ENCODE peak calls at places on chromosome 18, in four cellular contexts. One of them, this sample, is unnamed.

GRCh38 chr18:54946149-54946581 is 13.1 kb downstream of the CCDC68 start:
- DNase-seq in ACHN: peak
- DNase-seq in head of caudate nucleus: no peak
- DNase-seq in HT-29: peak
- DNase-seq in this sample: peak

GRCh38 chr18:45783097-45784075 is 42.1 kb upstream of the SIGLEC15 start:
- DNase-seq in ACHN: peak
- DNase-seq in head of caudate nucleus: no peak
- DNase-seq in HT-29: no peak
- DNase-seq in this sample: no peak

GRCh38 chr18:23784811-23785245 is 95.6 kb downstream of the LAMA3 start:
- DNase-seq in ACHN: peak
- DNase-seq in head of caudate nucleus: no peak
- DNase-seq in HT-29: no peak
- DNase-seq in this sample: peak

GRCh38 chr18:28723506-28723905 is 546.6 kb upstream of the CDH2 start:
- DNase-seq in ACHN: no peak
- DNase-seq in head of caudate nucleus: no peak
- DNase-seq in HT-29: no peak
- DNase-seq in this sample: no peak

GRCh38 chr18:45677408-45677807 is 46.6 kb upstream of the SLC14A1 start:
- DNase-seq in ACHN: no peak
- DNase-seq in head of caudate nucleus: no peak
- DNase-seq in HT-29: no peak
- DNase-seq in this sample: no peak

GRCh38 chr18:70334728-70335329 is 46.0 kb downstream of the SOCS6 start:
- DNase-seq in ACHN: no peak
- DNase-seq in head of caudate nucleus: no peak
- DNase-seq in HT-29: no peak
- DNase-seq in this sample: no peak

GRCh38 chr18:47512056-47512455 is 260.6 kb upstream of the SKOR2 start:
- DNase-seq in ACHN: no peak
- DNase-seq in head of caudate nucleus: no peak
- DNase-seq in HT-29: no peak
- DNase-seq in this sample: no peak

GRCh38 chr18:68764016-68764415 is 33.9 kb upstream of the CCDC102B start:
- DNase-seq in ACHN: no peak
- DNase-seq in head of caudate nucleus: no peak
- DNase-seq in HT-29: no peak
- DNase-seq in this sample: no peak

GRCh38 chr18:78902795-78903435 is 76.7 kb upstream of the SALL3 start:
- DNase-seq in ACHN: no peak
- DNase-seq in head of caudate nucleus: no peak
- DNase-seq in HT-29: no peak
- DNase-seq in this sample: no peak

GRCh38 chr18:8375269-8375668 is 234.0 kb upstream of the RAB12 start:
- DNase-seq in ACHN: no peak
- DNase-seq in head of caudate nucleus: no peak
- DNase-seq in HT-29: no peak
- DNase-seq in this sample: no peak

GRCh38 chr18:45958730-45959129 is 8.4 kb downstream of the EPG5 start:
- DNase-seq in ACHN: peak
- DNase-seq in head of caudate nucleus: no peak
- DNase-seq in HT-29: no peak
- DNase-seq in this sample: no peak

GRCh38 chr18:22778996-22779395 is 154.1 kb upstream of the RBBP8 start:
- DNase-seq in ACHN: no peak
- DNase-seq in head of caudate nucleus: no peak
- DNase-seq in HT-29: peak
- DNase-seq in this sample: no peak

GRCh38 chr18:45282101-45282812 is 333.0 kb upstream of the SLC14A2 start:
- DNase-seq in ACHN: no peak
- DNase-seq in head of caudate nucleus: no peak
- DNase-seq in HT-29: no peak
- DNase-seq in this sample: no peak

GRCh38 chr18:77056399-77057015 is 76.1 kb downstream of the MBP start:
- DNase-seq in ACHN: no peak
- DNase-seq in head of caudate nucleus: no peak
- DNase-seq in HT-29: no peak
- DNase-seq in this sample: no peak

GRCh38 chr18:14930076-14930475 is 182.1 kb downstream of the ANKRD30B start:
- DNase-seq in ACHN: no peak
- DNase-seq in head of caudate nucleus: no peak
- DNase-seq in HT-29: no peak
- DNase-seq in this sample: no peak

GRCh38 chr18:23207994-23208393 is 72.7 kb downstream of the CABLES1 start:
- DNase-seq in ACHN: no peak
- DNase-seq in head of caudate nucleus: no peak
- DNase-seq in HT-29: no peak
- DNase-seq in this sample: no peak

GRCh38 chr18:79399275-79400081 is 3.7 kb downstream of the NFATC1 start:
- DNase-seq in ACHN: no peak
- DNase-seq in head of caudate nucleus: no peak
- DNase-seq in HT-29: no peak
- DNase-seq in this sample: peak

GRCh38 chr18:77346446-77346845 is 96.8 kb downstream of the GALR1 start:
- DNase-seq in ACHN: no peak
- DNase-seq in head of caudate nucleus: no peak
- DNase-seq in HT-29: no peak
- DNase-seq in this sample: no peak

GRCh38 chr18:48629730-48630324 is 91.0 kb downstream of the CTIF start:
- DNase-seq in ACHN: peak
- DNase-seq in head of caudate nucleus: no peak
- DNase-seq in HT-29: no peak
- DNase-seq in this sample: peak

GRCh38 chr18:59823611-59824195 is 76.1 kb upstream of the PMAIP1 start:
- DNase-seq in ACHN: peak
- DNase-seq in head of caudate nucleus: peak
- DNase-seq in HT-29: peak
- DNase-seq in this sample: peak

GRCh38 chr18:75350440-75350839 is 77.1 kb downstream of the SMIM21 start:
- DNase-seq in ACHN: no peak
- DNase-seq in head of caudate nucleus: no peak
- DNase-seq in HT-29: no peak
- DNase-seq in this sample: no peak

GRCh38 chr18:43893001-43893637 is 615.8 kb upstream of the SYT4 start:
- DNase-seq in ACHN: peak
- DNase-seq in head of caudate nucleus: no peak
- DNase-seq in HT-29: no peak
- DNase-seq in this sample: peak

GRCh38 chr18:29874519-29875098 is 1167.9 kb downstream of the DSC3 start:
- DNase-seq in ACHN: peak
- DNase-seq in head of caudate nucleus: peak
- DNase-seq in HT-29: peak
- DNase-seq in this sample: peak

GRCh38 chr18:35949903-35950627 is 22.4 kb upstream of the RMP24 start:
- DNase-seq in ACHN: peak
- DNase-seq in head of caudate nucleus: peak
- DNase-seq in HT-29: peak
- DNase-seq in this sample: peak

GRCh38 chr18:21099442-21099841 is 12.2 kb downstream of the ROCK1 start:
- DNase-seq in ACHN: no peak
- DNase-seq in head of caudate nucleus: no peak
- DNase-seq in HT-29: no peak
- DNase-seq in this sample: no peak

GRCh38 chr18:9594782-9595181 is 19.6 kb downstream of the PPP4R1 start:
- DNase-seq in ACHN: no peak
- DNase-seq in head of caudate nucleus: no peak
- DNase-seq in HT-29: no peak
- DNase-seq in this sample: no peak

GRCh38 chr18:55546873-55547704 is 40.9 kb downstream of the TCF4 start:
- DNase-seq in ACHN: no peak
- DNase-seq in head of caudate nucleus: peak
- DNase-seq in HT-29: no peak
- DNase-seq in this sample: peak

GRCh38 chr18:32200766-32201165 is 10.9 kb downstream of the MEP1B start:
- DNase-seq in ACHN: no peak
- DNase-seq in head of caudate nucleus: no peak
- DNase-seq in HT-29: no peak
- DNase-seq in this sample: no peak

GRCh38 chr18:74896390-74896991 is 298.8 kb downstream of the ZNF407 start:
- DNase-seq in ACHN: peak
- DNase-seq in head of caudate nucleus: peak
- DNase-seq in HT-29: peak
- DNase-seq in this sample: peak

GRCh38 chr18:47172476-47172875 is 3.7 kb downstream of the IER3IP1 start:
- DNase-seq in ACHN: no peak
- DNase-seq in head of caudate nucleus: no peak
- DNase-seq in HT-29: no peak
- DNase-seq in this sample: no peak

This sample was measured in dermis blood vessel endothelial cell.